ENCODE peak calls at places on chromosomes 7 and 10, in seven cellular contexts. D is heart left ventricle, C is colonic mucosa, G is tibial artery, O is bronchial epithelial cell, Y is AG04450, A is kidney epithelial cell. M is an unnamed sample.

GRCh38 chr10:18615618-18616017 is 35.8 kb downstream of the NSUN6 start:
- DNase-seq in D (no peak), G (no peak), A (no peak), O (peak), Y (no peak), C (no peak), M (no peak)

GRCh38 chr10:69810097-69810496 is 8.4 kb downstream of the COL13A1 start:
- DNase-seq in O (no peak), D (no peak), C (no peak), G (no peak), A (no peak), Y (no peak), M (no peak)

GRCh38 chr7:28732037-28732869 is 225.9 kb downstream of the TRIL start:
- DNase-seq in Y (peak), G (peak), A (no peak), C (no peak), O (peak), D (no peak), M (peak)

GRCh38 chr7:155449008-155449879 is 8.7 kb upstream of the EN2 start:
- DNase-seq in C (no peak), G (no peak), D (no peak), O (no peak), A (no peak), Y (no peak), M (no peak)

GRCh38 chr10:114379631-114380041 is 24.7 kb downstream of the AFAP1L2 start:
- DNase-seq in A (no peak), O (no peak), Y (no peak), D (no peak), C (no peak), G (no peak), M (no peak)

GRCh38 chr10:36494386-36494785 is 631.0 kb upstream of the ANKRD30A start:
- DNase-seq in O (peak), A (no peak), G (peak), Y (no peak), C (no peak), D (no peak), M (peak)

GRCh38 chr7:55066479-55066878 is 47.7 kb downstream of the EGFR start:
- DNase-seq in G (no peak), Y (no peak), D (no peak), A (no peak), C (no peak), O (no peak), M (no peak)

GRCh38 chr7:76069238-76069638 is 21.3 kb downstream of the MDH2 start:
- DNase-seq in G (peak), Y (peak), O (peak), A (peak), D (peak), C (peak), M (peak)

GRCh38 chr7:2530076-2530967 is 10.7 kb downstream of the LFNG start:
- DNase-seq in D (peak), G (no peak), A (no peak), O (peak), Y (no peak), C (peak), M (no peak)

GRCh38 chr10:3330687-3331086 is 158.1 kb upstream of the PITRM1 start:
- DNase-seq in O (peak), C (no peak), Y (peak), A (peak), D (no peak), G (peak), M (peak)
- H3K4me3 ChIP-seq in O (no peak), C (no peak), Y (no peak), A (no peak), D (no peak), G (no peak), M (no peak)

GRCh38 chr7:34761627-34762026 is 103.6 kb downstream of the NPSR1 start:
- DNase-seq in Y (no peak), O (peak), C (no peak), G (no peak), D (no peak), A (no peak), M (peak)

GRCh38 chr7:34758111-34758601 is 100.1 kb downstream of the NPSR1 start:
- DNase-seq in D (no peak), C (no peak), G (no peak), O (peak), A (no peak), Y (no peak), M (no peak)

GRCh38 chr7:34757570-34758110 is 99.6 kb downstream of the NPSR1 start:
- DNase-seq in A (no peak), O (no peak), G (no peak), Y (no peak), D (no peak), C (no peak), M (no peak)

GRCh38 chr7:34760271-34760670 is 102.3 kb downstream of the NPSR1 start:
- DNase-seq in D (no peak), O (no peak), Y (no peak), A (no peak), G (no peak), C (no peak), M (no peak)

GRCh38 chr7:34759477-34760125 is 101.6 kb downstream of the NPSR1 start:
- DNase-seq in D (no peak), C (no peak), A (no peak), O (peak), Y (no peak), G (no peak), M (peak)
- TF ChIP-seq CTCF in D (peak), C (peak), A (peak), O (peak), Y (peak), G (no peak), M (peak)

GRCh38 chr10:121926157-121926556 is 1.7 kb downstream of the ATE1 start:
- DNase-seq in Y (no peak), G (no peak), A (no peak), O (no peak), D (no peak), C (no peak), M (no peak)
- H3K4me3 ChIP-seq in Y (peak), G (no peak), A (no peak), O (no peak), D (peak), C (peak), M (peak)

GRCh38 chr10:77696584-77696983 is 59.0 kb upstream of the KCNMA1 start:
- DNase-seq in C (peak), A (no peak), D (no peak), O (no peak), Y (no peak), G (no peak), M (no peak)

GRCh38 chr10:77689339-77689738 is 51.7 kb upstream of the KCNMA1 start:
- DNase-seq in O (no peak), A (no peak), D (no peak), C (peak), G (no peak), Y (no peak), M (no peak)

GRCh38 chr10:77695186-77695585 is 57.6 kb upstream of the KCNMA1 start:
- DNase-seq in D (no peak), A (no peak), Y (no peak), G (no peak), O (no peak), C (no peak), M (no peak)

GRCh38 chr10:77687621-77688020 is 50.0 kb upstream of the KCNMA1 start:
- DNase-seq in C (peak), D (no peak), G (no peak), A (no peak), Y (no peak), O (no peak), M (no peak)

GRCh38 chr10:77692782-77693181 is 55.2 kb upstream of the KCNMA1 start:
- DNase-seq in Y (peak), D (no peak), G (no peak), O (peak), A (peak), C (peak), M (peak)
- TF ChIP-seq CTCF in Y (peak), D (no peak), G (no peak), O (no peak), A (no peak), C (no peak), M (no peak)

DNA sequence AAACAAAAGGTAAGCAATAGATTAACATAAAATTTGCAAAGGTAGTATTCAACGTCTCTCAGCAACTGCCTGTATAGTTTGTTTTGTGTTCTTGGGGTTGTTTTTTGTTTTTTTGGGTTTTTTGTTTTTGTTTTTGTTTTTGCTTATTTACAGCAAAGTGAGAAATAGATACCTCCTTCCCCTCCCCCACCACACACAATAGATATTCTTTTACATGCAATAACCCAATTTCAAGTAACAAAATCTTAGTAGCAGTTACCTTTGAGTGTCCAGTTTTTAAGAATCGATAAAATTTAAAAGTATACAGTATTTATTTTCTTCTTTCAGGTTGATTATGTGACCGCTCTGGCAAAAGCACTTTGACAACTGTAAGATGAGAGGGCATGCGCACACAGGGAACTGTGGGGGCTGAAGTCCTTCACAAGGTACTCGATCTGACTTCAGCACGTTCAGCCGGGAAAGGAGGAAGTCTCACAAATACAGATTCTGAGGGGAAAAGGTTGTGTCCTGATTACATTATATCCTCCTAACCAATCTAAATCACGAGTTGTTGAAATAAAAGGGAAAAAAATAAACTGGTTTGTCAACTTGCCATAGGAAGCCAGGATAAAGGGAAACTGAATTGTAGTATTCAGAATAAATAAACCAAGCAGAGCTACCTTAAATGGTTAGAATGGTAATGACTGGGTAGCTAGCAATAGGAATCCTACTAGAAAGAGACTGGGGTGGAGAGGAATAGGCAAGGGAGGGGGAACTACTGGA is 47.8 kb downstream of the CPEB3 start:
- DNase-seq in C (peak), Y (no peak), G (peak), D (peak), O (peak), A (no peak), M (peak)
- H3K4me3 ChIP-seq in C (peak), Y (peak), G (peak), D (peak), O (peak), A (peak), M (peak)